ENCODE peak calls at places on chromosomes 7 and 10, in five cellular contexts. U, L, N, Z and C are unnamed samples.

GRCh38 chr10:119135517-119135890 is 30.0 kb downstream of the SFXN4 start:
- DNase-seq in Z (no peak), L (no peak), N (peak; percentile 85), U (peak; percentile 80), C (peak; percentile 88)

GRCh38 chr7:7018290-7018689 is 164.1 kb upstream of the C1GALT1 start:
- DNase-seq in Z (no peak), L (no peak), U (no peak), N (no peak), C (no peak)

GRCh38 chr7:22469371-22470143 is 30.4 kb downstream of the STEAP1B start:
- DNase-seq in U (no peak), N (no peak), L (no peak), Z (no peak), C (no peak)

GRCh38 chr10:79400567-79401004 is 44.8 kb downstream of the ZCCHC24 start:
- DNase-seq in N (peak; percentile 37), Z (no peak), U (no peak), L (peak; percentile 51), C (no peak)

GRCh38 chr10:58335306-58336005 is 650 bp downstream of the UBE2D1 start:
- DNase-seq in Z (peak; percentile 69), N (peak; percentile 48), U (no peak), L (peak; percentile 35), C (peak; percentile 20)

GRCh38 chr10:75097666-75098285 is 13.7 kb upstream of the SAMD8 start:
- DNase-seq in U (no peak), Z (no peak), L (no peak), N (peak; percentile 19), C (peak; percentile 44)

GRCh38 chr7:27808626-27809025 is 68.7 kb downstream of the TAX1BP1 start:
- DNase-seq in U (peak; percentile 39), N (peak; percentile 76), L (no peak), Z (no peak), C (peak; percentile 62)

GRCh38 chr10:99329891-99330674 is 927 bp downstream of the CNNM1 start:
- DNase-seq in N (no peak), L (no peak), Z (peak; percentile 56), U (no peak), C (peak; percentile 34)

GRCh38 chr7:5662776-5663175 is 118.7 kb downstream of the RNF216 start:
- DNase-seq in Z (no peak), L (no peak), N (no peak), U (no peak), C (no peak)

GRCh38 chr10:130497056-130498010 is 361.1 kb downstream of the GLRX3 start:
- DNase-seq in N (no peak), U (no peak), Z (peak; percentile 31), L (no peak), C (no peak)

GRCh38 chr10:1123198-1123597 is 67.0 kb downstream of the WDR37 start:
- DNase-seq in N (peak; percentile 18), Z (no peak), L (no peak), U (no peak), C (no peak)

GRCh38 chr10:30493609-30494530 is 59.9 kb downstream of the MAP3K8 start:
- DNase-seq in N (peak; percentile 87), U (no peak), L (peak; percentile 61), Z (no peak), C (peak; percentile 56)

GRCh38 chr7:121076350-121077164 is 88.0 kb downstream of the CPED1 start:
- DNase-seq in U (no peak), Z (no peak), N (peak; percentile 79), L (no peak), C (peak; percentile 62)

GRCh38 chr10:32489935-32490334 is 44.0 kb downstream of the CCDC7 start:
- DNase-seq in N (no peak), Z (no peak), L (no peak), U (no peak), C (peak; percentile 41)

GRCh38 chr10:94747838-94748237 is 14.6 kb upstream of the CYP2C19 start:
- DNase-seq in N (no peak), U (no peak), Z (no peak), L (no peak), C (no peak)

GRCh38 chr7:30057741-30058140 is 29.5 kb downstream of the PLEKHA8 start:
- DNase-seq in N (peak; percentile 36), L (no peak), Z (no peak), U (no peak), C (peak; percentile 54)

GRCh38 chr7:70674268-70675025 is 457.5 kb upstream of the GALNT17 start:
- DNase-seq in U (no peak), L (no peak), N (no peak), Z (no peak), C (peak; percentile 54)

GRCh38 chr7:26213821-26214515 is 12.4 kb downstream of the CBX3 start:
- DNase-seq in L (no peak), N (no peak), U (no peak), Z (no peak), C (no peak)

GRCh38 chr10:123027861-123028260 is 19.1 kb downstream of the ACADSB start:
- DNase-seq in L (no peak), Z (no peak), U (peak; percentile 7), N (peak; percentile 30), C (peak; percentile 29)

GRCh38 chr7:104983620-104984539 is 30.1 kb upstream of the KMT2E start:
- DNase-seq in L (peak; percentile 90), N (peak; percentile 91), Z (peak; percentile 93), U (no peak), C (peak; percentile 83)

GRCh38 chr10:97020452-97021400 is 165.0 kb downstream of the SLIT1 start:
- DNase-seq in Z (no peak), U (no peak), N (no peak), L (no peak), C (peak; percentile 11)

DNA sequence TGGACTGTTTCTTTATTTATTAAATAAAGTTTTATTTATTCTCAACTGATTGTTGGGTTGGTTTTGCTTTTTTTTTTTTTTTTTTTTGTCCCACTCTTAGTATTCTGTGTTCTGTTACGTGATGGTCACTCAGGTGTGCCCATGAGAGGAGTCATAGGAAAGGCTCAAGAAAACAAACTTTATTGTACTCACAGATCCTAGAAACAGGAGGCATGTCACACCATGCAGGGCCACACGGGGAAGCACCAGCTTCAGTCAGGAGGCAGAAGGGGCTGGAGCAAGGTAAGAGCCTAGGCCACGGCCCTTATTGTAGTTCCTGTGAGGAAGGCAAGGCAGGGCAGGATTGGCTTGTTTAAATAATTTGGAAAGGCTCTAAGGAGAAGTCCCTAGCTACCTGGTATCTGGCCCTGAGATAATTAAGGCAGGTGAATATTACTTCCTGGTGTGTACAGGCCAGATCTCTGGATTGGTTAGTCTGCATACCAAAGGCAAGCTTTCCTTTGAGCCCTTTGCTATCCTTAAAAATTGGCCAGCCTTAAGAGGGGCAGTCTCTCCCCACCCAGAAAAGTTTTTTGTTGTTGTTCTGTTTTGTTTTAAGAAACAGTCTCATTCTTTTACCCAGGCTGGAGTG is 8.3 kb downstream of the ATOH7 start:
- DNase-seq in U (no peak), Z (no peak), L (no peak), N (no peak), C (no peak)
- TF ChIP-seq CTCF in U (no peak), Z (no peak), L (no peak), N (no peak), C (no peak)

GRCh38 chr7:50305697-50306300 is 1.3 kb downstream of the IKZF1 start:
- DNase-seq in L (no peak), Z (no peak), U (no peak), N (no peak), C (no peak)

GRCh38 chr7:50306491-50307367 is 2.2 kb downstream of the IKZF1 start:
- DNase-seq in Z (no peak), N (no peak), U (no peak), L (no peak), C (no peak)

GRCh38 chr7:50308301-50309129 is 4.0 kb downstream of the IKZF1 start:
- DNase-seq in L (no peak), N (no peak), Z (no peak), U (no peak), C (no peak)

GRCh38 chr7:50309130-50309478 is 4.6 kb downstream of the IKZF1 start:
- DNase-seq in N (no peak), L (no peak), U (no peak), Z (no peak), C (no peak)

GRCh38 chr7:50307368-50308012 is 3.0 kb downstream of the IKZF1 start:
- DNase-seq in Z (no peak), U (no peak), N (no peak), L (no peak), C (no peak)
- H3K4me3 ChIP-seq in Z (no peak overlapping the region), U (no peak overlapping the region), N (no peak overlapping the region), L (peak overlapping the region; percentile 11), C (no peak overlapping the region)

GRCh38 chr10:77696584-77696983 is 59.0 kb upstream of the KCNMA1 start:
- DNase-seq in Z (no peak), L (no peak), N (no peak), U (no peak), C (no peak)

GRCh38 chr10:77689339-77689738 is 51.7 kb upstream of the KCNMA1 start:
- DNase-seq in U (no peak), L (no peak), Z (no peak), N (no peak), C (no peak)

GRCh38 chr10:77695186-77695585 is 57.6 kb upstream of the KCNMA1 start:
- DNase-seq in L (no peak), N (no peak), Z (no peak), U (no peak), C (no peak)

GRCh38 chr10:77687621-77688020 is 50.0 kb upstream of the KCNMA1 start:
- DNase-seq in N (no peak), U (no peak), L (no peak), Z (no peak), C (no peak)

DNA sequence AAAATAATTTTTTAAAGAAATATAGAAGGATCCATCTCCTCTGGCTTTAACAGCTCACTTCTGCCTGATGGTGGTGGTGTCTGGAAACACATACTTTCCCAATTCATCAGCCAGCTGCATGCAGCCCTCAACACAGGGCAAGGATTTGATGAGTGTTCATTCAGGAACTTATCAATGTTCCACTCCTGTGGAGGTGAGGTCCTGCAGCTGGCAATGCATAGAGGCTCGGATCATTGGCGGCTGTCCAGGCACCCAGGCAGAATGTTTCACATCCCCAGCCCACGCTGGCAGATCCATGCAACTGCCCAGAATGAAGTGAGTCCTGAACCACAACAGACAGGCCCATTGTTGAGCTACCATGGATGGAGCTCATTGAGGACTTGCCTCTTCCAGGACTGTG is 55.2 kb upstream of the KCNMA1 start:
- DNase-seq in N (peak; percentile 55), L (no peak), Z (no peak), U (no peak), C (peak; percentile 44)
- TF ChIP-seq CTCF in N (peak; percentile 12), L (no peak), Z (no peak), U (peak; percentile 9), C (peak; percentile 29)

GRCh38 chr7:66929935-66930334 is 8.9 kb downstream of the TMEM248 start:
- DNase-seq in Z (no peak), N (no peak), U (no peak), L (no peak), C (no peak)

GRCh38 chr7:66928388-66928787 is 7.4 kb downstream of the TMEM248 start:
- DNase-seq in N (peak; percentile 14), L (no peak), U (no peak), Z (no peak), C (no peak)

GRCh38 chr7:66929170-66929569 is 8.1 kb downstream of the TMEM248 start:
- DNase-seq in L (no peak), N (no peak), Z (no peak), U (no peak), C (no peak)

GRCh38 chr7:66927348-66927948 is 6.4 kb downstream of the TMEM248 start:
- DNase-seq in U (no peak), L (no peak), Z (no peak), N (no peak), C (no peak)

DNA sequence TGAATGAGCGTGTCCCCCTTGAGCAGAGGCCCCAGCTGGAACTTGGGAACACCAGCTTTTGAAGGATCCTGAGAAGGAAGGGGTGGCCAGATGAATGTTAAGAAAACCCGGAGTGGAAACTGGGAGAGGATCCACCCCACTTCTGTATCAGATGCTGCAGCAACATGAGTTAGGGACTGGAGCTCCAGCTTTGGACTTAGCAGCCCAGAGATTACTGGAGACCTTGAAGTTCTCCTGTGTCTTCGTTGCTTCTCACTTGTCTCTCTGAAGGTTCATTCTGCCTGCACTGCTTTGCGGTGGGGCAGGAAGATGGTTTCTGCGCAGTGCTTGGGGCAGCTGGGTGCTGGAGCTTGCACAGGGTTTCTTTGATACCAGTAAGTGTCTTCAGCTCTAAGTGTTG is 9.3 kb downstream of the TMEM248 start:
- DNase-seq in N (peak; percentile 9), L (no peak), U (no peak), Z (no peak), C (peak; percentile 27)
- H3K4me3 ChIP-seq in N (no peak overlapping the region), L (no peak overlapping the region), U (no peak overlapping the region), Z (no peak overlapping the region), C (no peak overlapping the region)